ENCODE peak calls at places on chromosomes 3 and 15, in six cellular contexts. H is SK-N-SH, I is HepG2, G is GM12878, R is K562, E is H1. C is an unnamed sample.

GRCh38 chr3:72520690-72521308 is 327.4 kb downstream of the SHQ1 start:
- DNase-seq in H (no peak), I (peak; percentile 53), G (no peak), R (no peak), E (no peak), C (no peak)

GRCh38 chr3:20225769-20226168 is 39.8 kb upstream of the SGO1 start:
- DNase-seq in H (peak; percentile 28), I (peak; percentile 56), G (no peak), R (peak; percentile 37), E (no peak), C (peak; percentile 13)

GRCh38 chr15:91853968-91854943 is 748 bp downstream of the SLCO3A1 start:
- DNase-seq in H (peak; percentile 88), I (no peak), G (no peak), R (no peak), E (no peak), C (peak; percentile 63)

GRCh38 chr3:159828542-159828943 is 160.1 kb upstream of the IL12A start:
- DNase-seq in H (peak; percentile 74), I (peak; percentile 3), G (no peak), R (peak; percentile 28), E (no peak), C (peak; percentile 8)

GRCh38 chr15:34065261-34065660 is 26.3 kb upstream of the AVEN start:
- DNase-seq in H (no peak), I (no peak), G (no peak), R (no peak), E (no peak), C (no peak)

GRCh38 chr15:34753236-34753894 is 1.4 kb downstream of the GJD2 start:
- DNase-seq in H (no peak), I (peak; percentile 10), G (no peak), R (peak; percentile 45), E (peak; percentile 15), C (no peak)

GRCh38 chr15:41811432-41812195 is 16.3 kb upstream of the JMJD7 start:
- DNase-seq in H (peak; percentile 89), I (peak; percentile 69), G (no peak), R (peak; percentile 85), E (peak; percentile 65), C (peak; percentile 84)

GRCh38 chr3:72957303-72957702 is 39.3 kb upstream of the PPP4R2 start:
- DNase-seq in H (no peak), I (peak; percentile 95), G (no peak), R (no peak), E (no peak), C (no peak)

GRCh38 chr3:14460342-14461005 is 58.1 kb downstream of the SLC6A6 start:
- DNase-seq in H (no peak), I (no peak), G (no peak), R (no peak), E (no peak), C (no peak)

GRCh38 chr3:36397856-36398255 is 17.6 kb downstream of the STAC start:
- DNase-seq in H (no peak), I (no peak), G (no peak), R (no peak), E (no peak), C (no peak)

GRCh38 chr3:64067510-64068346 is 44.4 kb upstream of the PSMD6 start:
- DNase-seq in H (no peak), I (no peak), G (no peak), R (no peak), E (no peak), C (no peak)

GRCh38 chr15:71730277-71731144 is 79.8 kb upstream of the NR2E3 start:
- DNase-seq in H (peak; percentile 71), I (peak; percentile 50), G (no peak), R (peak; percentile 55), E (no peak), C (peak; percentile 18)

GRCh38 chr3:155154255-155154654 is 74.1 kb downstream of the MME start:
- DNase-seq in H (no peak), I (no peak), G (no peak), R (no peak), E (no peak), C (no peak)

GRCh38 chr15:95610945-95611344 is 719.6 kb upstream of the NR2F2 start:
- DNase-seq in H (no peak), I (no peak), G (no peak), R (no peak), E (no peak), C (no peak)

GRCh38 chr3:55061619-55062018 is 133.8 kb upstream of the LRTM1 start:
- DNase-seq in H (no peak), I (no peak), G (no peak), R (no peak), E (no peak), C (no peak)

DNA sequence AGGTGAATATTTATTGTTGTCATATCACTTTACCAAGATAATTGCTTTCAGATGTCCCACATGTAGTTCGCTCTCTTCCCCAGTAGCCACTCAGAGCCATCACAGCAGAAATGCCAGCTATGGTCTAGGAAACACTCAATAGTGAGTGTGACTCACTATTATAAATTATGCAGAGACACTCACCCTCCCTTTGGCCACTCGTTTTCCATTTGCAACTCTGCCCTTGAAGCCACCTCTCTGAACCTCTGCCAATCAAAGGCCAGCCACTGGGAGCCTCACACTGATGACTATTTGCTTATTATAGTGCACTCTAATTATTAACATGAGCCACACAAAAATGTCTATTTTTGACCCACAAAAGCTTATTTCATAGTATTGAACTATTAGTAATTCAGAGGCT is 328.1 kb upstream of the ATP10A start:
- DNase-seq in H (no peak), I (no peak), G (no peak), R (no peak), E (no peak), C (no peak)
- TF ChIP-seq CTCF in H (no peak), I (no peak), G (no peak), R (no peak), E (no peak), C (no peak)

DNA sequence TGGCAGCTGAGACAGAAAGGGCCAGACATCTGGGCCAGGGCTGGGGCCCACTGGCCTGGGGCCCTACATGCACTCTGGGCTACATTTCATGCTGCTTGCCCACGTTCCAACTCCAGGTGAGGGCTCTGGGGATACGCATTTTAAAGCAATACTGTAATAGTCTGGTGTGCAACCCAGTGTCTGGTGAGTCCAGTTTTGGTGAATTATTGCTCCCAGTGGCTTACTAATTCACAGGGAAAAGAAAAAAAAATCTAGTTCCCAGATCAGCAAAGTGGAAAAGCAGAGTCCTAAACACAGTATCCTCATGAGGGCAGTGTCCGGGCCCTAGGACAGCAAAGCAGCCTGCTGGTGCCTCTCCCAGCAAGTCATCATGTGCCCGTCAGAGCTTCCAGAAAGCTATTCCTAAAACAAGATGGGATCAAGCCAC is 82.4 kb downstream of the CCNL1 start:
- DNase-seq in H (no peak), I (peak; percentile 23), G (no peak), R (no peak), E (no peak), C (no peak)
- H3K27ac ChIP-seq in H (no peak overlapping the region), I (no peak overlapping the region), G (no peak overlapping the region), R (no peak overlapping the region), E (no peak overlapping the region), C (no peak overlapping the region)

GRCh38 chr15:70562906-70563305 is 200.5 kb downstream of the UACA start:
- DNase-seq in H (no peak), I (no peak), G (no peak), R (no peak), E (no peak), C (no peak)
- TF ChIP-seq GABPA in H (no peak), I (no peak), G (no peak), R (no peak), E (no peak), C (no peak)

DNA sequence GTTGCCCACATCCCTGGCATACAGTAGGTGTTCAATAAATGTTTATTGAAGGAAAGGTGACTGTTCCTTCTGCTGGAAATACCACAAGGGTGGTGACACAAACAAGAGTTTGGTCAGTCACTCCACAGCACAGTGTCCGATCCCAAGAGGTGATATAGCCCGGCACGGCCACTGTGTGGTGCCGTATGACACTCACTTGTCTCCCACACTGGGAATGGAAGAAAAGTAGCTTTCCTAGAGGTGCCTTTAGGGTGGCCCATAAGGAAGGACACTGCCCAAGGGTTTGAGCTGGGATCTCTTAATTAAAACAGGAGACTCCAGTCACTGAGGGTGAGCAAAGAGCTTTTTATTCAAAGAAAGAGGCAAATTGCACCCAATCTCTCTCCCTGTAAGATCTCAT is 40.5 kb downstream of the TGM4 start:
- DNase-seq in H (peak; percentile 45), I (no peak), G (no peak), R (peak; percentile 71), E (no peak), C (no peak)
- TF ChIP-seq CTCF in H (peak; percentile 31), I (peak; percentile 55), G (peak; percentile 24), R (peak; percentile 67), E (peak; percentile 56), C (peak; percentile 22)

GRCh38 chr3:16270855-16271254 is 5.8 kb downstream of the OXNAD1 start:
- DNase-seq in H (no peak), I (no peak), G (no peak), R (no peak), E (no peak), C (no peak)
- H3K27ac ChIP-seq in H (no peak overlapping the region), I (no peak overlapping the region), G (no peak overlapping the region), R (no peak overlapping the region), E (no peak overlapping the region), C (no peak overlapping the region)

DNA sequence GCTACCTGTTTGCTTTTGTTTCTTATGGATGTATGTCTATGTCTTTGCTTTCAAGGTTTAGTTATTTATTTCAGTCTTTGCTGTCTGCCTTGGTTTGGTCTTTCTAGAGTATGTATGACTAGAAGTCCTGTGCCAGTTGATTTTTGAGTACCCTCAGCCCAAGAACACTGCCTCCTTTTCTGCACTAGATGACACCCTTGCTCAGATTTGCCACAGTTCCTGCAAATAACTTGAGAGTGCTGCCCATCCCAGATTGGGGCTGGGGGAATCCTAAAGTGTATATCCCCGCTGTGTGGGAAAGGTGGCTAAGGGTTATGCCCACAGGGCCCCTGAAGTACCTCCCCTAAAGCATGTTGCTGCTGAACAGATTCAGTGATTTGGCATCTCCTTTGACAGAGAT is 32.0 kb downstream of the NLGN1 start:
- DNase-seq in H (no peak), I (no peak), G (no peak), R (no peak), E (no peak), C (no peak)
- TF ChIP-seq GABPA in H (no peak), I (no peak), G (no peak), R (no peak), E (no peak), C (no peak)

GRCh38 chr3:170980399-170980798 is 46.1 kb downstream of the SLC2A2 start:
- DNase-seq in H (no peak), I (no peak), G (no peak), R (no peak), E (no peak), C (no peak)
- TF ChIP-seq CTCF in H (peak; percentile 34), I (no peak), G (no peak), R (no peak), E (no peak), C (no peak)

GRCh38 chr15:98071786-98072185 is 111.3 kb downstream of the ARRDC4 start:
- DNase-seq in H (no peak), I (no peak), G (no peak), R (no peak), E (no peak), C (no peak)

GRCh38 chr15:98076021-98076816 is 115.7 kb downstream of the ARRDC4 start:
- DNase-seq in H (no peak), I (no peak), G (no peak), R (peak; percentile 84), E (no peak), C (peak; percentile 42)

GRCh38 chr15:98075441-98075840 is 114.9 kb downstream of the ARRDC4 start:
- DNase-seq in H (no peak), I (no peak), G (no peak), R (no peak), E (no peak), C (no peak)

GRCh38 chr15:98077186-98077585 is 116.7 kb downstream of the ARRDC4 start:
- DNase-seq in H (no peak), I (no peak), G (no peak), R (peak; percentile 81), E (no peak), C (no peak)
- H3K27ac ChIP-seq in H (no peak overlapping the region), I (no peak overlapping the region), G (no peak overlapping the region), R (peak overlapping the region; percentile 76), E (no peak overlapping the region), C (no peak overlapping the region)

C was measured in HL-60.